ENCODE peak calls at places on chromosomes 4 and X, in seven cellular contexts. L, I, Y, Q, P, J and B are unnamed samples.

GRCh38 chr4:169439244-169439643 is 168.5 kb upstream of the SH3RF1 start:
- DNase-seq in Q (peak; percentile 47), P (no peak), J (no peak), I (no peak), L (no peak), Y (no peak), B (no peak)

GRCh38 chr4:33837043-33837442 is 2407.3 kb downstream of the ARAP2 start:
- DNase-seq in I (peak; percentile 79), P (peak; percentile 78), Q (peak; percentile 80), Y (no peak), L (no peak), J (peak; percentile 68), B (no peak)

GRCh38 chrX:9390121-9390520 is 74.7 kb upstream of the TBL1X start:
- DNase-seq in P (peak; percentile 25), J (no peak), I (no peak), L (no peak), Q (peak; percentile 52), Y (no peak), B (no peak)

GRCh38 chr4:182231080-182231479 is 12.1 kb upstream of the TENM3 start:
- DNase-seq in J (no peak), L (no peak), P (peak; percentile 93), I (no peak), Q (peak; percentile 53), Y (no peak), B (no peak)

GRCh38 chrX:56733459-56734046 is 4.5 kb downstream of the NBDY start:
- DNase-seq in Q (peak; percentile 47), P (peak; percentile 76), I (peak; percentile 65), L (no peak), Y (no peak), J (peak; percentile 34), B (no peak)

GRCh38 chrX:11472381-11472780 is 179.2 kb downstream of the AMELX start:
- DNase-seq in L (no peak), Y (no peak), J (no peak), I (no peak), P (no peak), Q (peak; percentile 28), B (no peak)

GRCh38 chr4:89599026-89599425 is 237.9 kb downstream of the SNCA start:
- DNase-seq in Q (no peak), P (no peak), I (no peak), L (no peak), Y (no peak), J (no peak), B (no peak)

GRCh38 chrX:115462406-115462805 is 98.6 kb upstream of the PLS3 start:
- DNase-seq in I (no peak), Q (no peak), P (no peak), J (no peak), Y (no peak), L (no peak), B (no peak)

GRCh38 chrX:107701493-107702121 is 73.3 kb downstream of the PRPS1 start:
- DNase-seq in L (no peak), I (no peak), J (no peak), Q (no peak), P (no peak), Y (no peak), B (no peak)

GRCh38 chrX:111013778-111014455 is 82.1 kb upstream of the PAK3 start:
- DNase-seq in L (no peak), J (no peak), I (no peak), Y (no peak), P (no peak), Q (no peak), B (no peak)

GRCh38 chrX:69142688-69143239 is 22.5 kb downstream of the PJA1 start:
- DNase-seq in I (no peak), P (no peak), Y (no peak), L (no peak), Q (no peak), J (no peak), B (no peak)

GRCh38 chr4:7781993-7782392 is 157.7 kb downstream of the AFAP1 start:
- DNase-seq in P (no peak), L (no peak), J (no peak), I (peak; percentile 14), Y (no peak), Q (no peak), B (no peak)

GRCh38 chrX:129876734-129877395 is 29.1 kb upstream of the UTP14A start:
- DNase-seq in Y (peak; percentile 1), P (peak; percentile 70), L (no peak), I (peak; percentile 52), Q (peak; percentile 29), J (peak; percentile 71), B (peak; percentile 27)

GRCh38 chr4:158300012-158300411 is 89.7 kb downstream of the TMEM144 start:
- DNase-seq in J (no peak), L (no peak), P (no peak), I (no peak), Q (no peak), Y (no peak), B (no peak)

GRCh38 chr4:47373174-47373573 is 90.3 kb downstream of the COMMD8 start:
- DNase-seq in I (no peak), Y (no peak), L (no peak), Q (no peak), P (no peak), J (no peak), B (no peak)

GRCh38 chrX:97389761-97390192 is 506.1 kb downstream of the RPA4 start:
- DNase-seq in I (peak; percentile 88), Q (peak; percentile 84), J (peak; percentile 69), L (no peak), P (peak; percentile 48), Y (no peak), B (no peak)

GRCh38 chrX:40127052-40127451 is 29.3 kb upstream of the BCOR start:
- DNase-seq in Y (no peak), J (no peak), I (no peak), L (no peak), Q (no peak), P (no peak), B (no peak)

GRCh38 chrX:10483191-10483808 is 137.1 kb downstream of the MID1 start:
- DNase-seq in L (no peak), Q (no peak), P (peak; percentile 51), I (no peak), Y (no peak), J (no peak), B (no peak)

GRCh38 chrX:1792636-1793035 is 177.8 kb downstream of the ASMT start:
- DNase-seq in I (no peak), P (no peak), L (no peak), Y (no peak), J (no peak), Q (no peak), B (no peak)

GRCh38 chr4:44160776-44161377 is 287.7 kb downstream of the KCTD8 start:
- DNase-seq in Y (no peak), P (peak; percentile 14), L (no peak), Q (no peak), J (no peak), I (no peak), B (no peak)

GRCh38 chr4:139035650-139036049 is 20.1 kb downstream of the NOCT start:
- DNase-seq in P (no peak), L (no peak), Q (no peak), J (peak; percentile 44), I (no peak), Y (no peak), B (no peak)

GRCh38 chrX:19966056-19966455 is 24.8 kb downstream of the BCLAF3 start:
- DNase-seq in Q (no peak), P (no peak), I (no peak), J (no peak), Y (no peak), L (no peak), B (no peak)

GRCh38 chrX:19958530-19959486 is 32.1 kb downstream of the BCLAF3 start:
- DNase-seq in L (no peak), Y (no peak), P (no peak), Q (peak; percentile 4), I (peak; percentile 3), J (no peak), B (no peak)

GRCh38 chrX:19964017-19964710 is 26.7 kb downstream of the BCLAF3 start:
- DNase-seq in Q (no peak), P (no peak), Y (no peak), L (no peak), J (no peak), I (no peak), B (no peak)
- H4K8ac ChIP-seq in Q (no peak overlapping the region), P (no peak overlapping the region), Y (no peak overlapping the region), L (no peak overlapping the region), J (no peak overlapping the region), I (no peak overlapping the region), B (no peak overlapping the region)

GRCh38 chrX:31714797-31715196 is 643.0 kb upstream of the FTHL17 start:
- DNase-seq in Q (no peak), I (no peak), J (no peak), P (no peak), Y (no peak), L (no peak), B (no peak)
- H4K8ac ChIP-seq in Q (no peak overlapping the region), I (no peak overlapping the region), J (no peak overlapping the region), P (no peak overlapping the region), Y (no peak overlapping the region), L (no peak overlapping the region), B (no peak overlapping the region)

GRCh38 chrX:127877358-127877757 is 174.8 kb downstream of the ACTRT1 start:
- DNase-seq in L (no peak), I (no peak), P (no peak), Y (no peak), J (no peak), Q (no peak), B (no peak)

GRCh38 chrX:127879585-127879984 is 172.6 kb downstream of the ACTRT1 start:
- DNase-seq in I (no peak), Y (no peak), Q (no peak), P (peak; percentile 22), J (no peak), L (no peak), B (no peak)

GRCh38 chrX:127873637-127874036 is 178.6 kb downstream of the ACTRT1 start:
- DNase-seq in Q (no peak), I (no peak), Y (no peak), J (no peak), P (no peak), L (no peak), B (no peak)
- H4K8ac ChIP-seq in Q (no peak overlapping the region), I (no peak overlapping the region), Y (no peak overlapping the region), J (no peak overlapping the region), P (no peak overlapping the region), L (no peak overlapping the region), B (no peak overlapping the region)

GRCh38 chrX:139211568-139212182 is 318.9 kb upstream of the F9 start:
- DNase-seq in Y (no peak), L (no peak), I (no peak), Q (no peak), P (no peak), J (peak; percentile 85), B (peak; percentile 31)

GRCh38 chrX:139213241-139213709 is 317.3 kb upstream of the F9 start:
- DNase-seq in L (no peak), Q (no peak), J (peak; percentile 86), Y (no peak), P (no peak), I (no peak), B (no peak)

GRCh38 chrX:139206914-139207313 is 323.6 kb upstream of the F9 start:
- DNase-seq in Y (no peak), Q (no peak), I (no peak), P (no peak), J (no peak), L (no peak), B (no peak)

GRCh38 chrX:139207655-139208054 is 322.9 kb upstream of the F9 start:
- DNase-seq in Q (no peak), L (no peak), Y (no peak), I (no peak), P (no peak), J (no peak), B (no peak)

GRCh38 chrX:139209342-139209741 is 321.2 kb upstream of the F9 start:
- DNase-seq in L (no peak), P (no peak), I (no peak), Q (no peak), J (no peak), Y (no peak), B (no peak)
- H4K8ac ChIP-seq in L (no peak overlapping the region), P (no peak overlapping the region), I (no peak overlapping the region), Q (no peak overlapping the region), J (no peak overlapping the region), Y (no peak overlapping the region), B (no peak overlapping the region)

GRCh38 chrX:41596586-41596985 is 92.2 kb upstream of the GPR34 start:
- DNase-seq in P (no peak), I (no peak), J (no peak), Y (no peak), L (no peak), Q (peak; percentile 53), B (no peak)
- H4K8ac ChIP-seq in P (no peak overlapping the region), I (no peak overlapping the region), J (no peak overlapping the region), Y (no peak overlapping the region), L (no peak overlapping the region), Q (no peak overlapping the region), B (no peak overlapping the region)